ENCODE peak calls at places on chromosomes 6 and 20, in four cellular contexts. L is hepatocyte, X is ovary, N is AG04450. Q is an unnamed sample.

GRCh38 chr6:143742955-143743255 is 65.1 kb downstream of the PHACTR2 start:
- DNase-seq in L (no peak), X (no peak), N (no peak), Q (no peak)

GRCh38 chr6:56490994-56491393 is 151.7 kb downstream of the DST start:
- DNase-seq in L (no peak), X (no peak), N (no peak), Q (no peak)

GRCh38 chr20:8154636-8155035 is 22.6 kb downstream of the PLCB1 start:
- DNase-seq in L (no peak), X (no peak), N (no peak), Q (no peak)

GRCh38 chr6:1477432-1478090 is 88.2 kb downstream of the FOXF2 start:
- DNase-seq in L (peak; percentile 29), X (no peak), N (no peak), Q (no peak)

GRCh38 chr20:49203746-49204145 is 15.5 kb upstream of the DDX27 start:
- DNase-seq in L (no peak), X (no peak), N (no peak), Q (no peak)

GRCh38 chr6:129183681-129184216 is 300.8 kb downstream of the LAMA2 start:
- DNase-seq in L (peak; percentile 10), X (no peak), N (no peak), Q (no peak)

GRCh38 chr6:26331809-26332226 is 33.2 kb upstream of the BTN3A2 start:
- DNase-seq in L (no peak), X (no peak), N (no peak), Q (no peak)

GRCh38 chr6:157222201-157222981 is 100.9 kb downstream of the TMEM242 start:
- DNase-seq in L (no peak), X (no peak), N (no peak), Q (peak; percentile 19)

GRCh38 chr6:169805242-169805838 is 53.9 kb downstream of the ERMARD start:
- DNase-seq in L (no peak), X (no peak), N (no peak), Q (no peak)

GRCh38 chr6:145530454-145530853 is 204.9 kb downstream of the EPM2A start:
- DNase-seq in L (no peak), X (no peak), N (no peak), Q (no peak)

GRCh38 chr6:150038202-150038830 is 13.0 kb upstream of the RAET1L start:
- DNase-seq in L (no peak), X (no peak), N (no peak), Q (no peak)

GRCh38 chr20:40489886-40490285 is 199.2 kb downstream of the MAFB start:
- DNase-seq in L (no peak), X (no peak), N (no peak), Q (no peak)

GRCh38 chr20:19633985-19634384 is 124.1 kb upstream of the RIN2 start:
- DNase-seq in L (peak; percentile 10), X (no peak), N (no peak), Q (no peak)

GRCh38 chr6:5036309-5036708 is 32.5 kb upstream of the RPP40 start:
- DNase-seq in L (peak; percentile 87), X (no peak), N (no peak), Q (no peak)

GRCh38 chr6:158457616-158458278 is 102.1 kb upstream of the TMEM181 start:
- DNase-seq in L (no peak), X (no peak), N (no peak), Q (no peak)

GRCh38 chr6:27896398-27896796 is 15.8 kb downstream of the OR2B2 start:
- DNase-seq in L (no peak), X (no peak), N (no peak), Q (no peak)

GRCh38 chr20:49276201-49276894 is 1.5 kb downstream of the ZNFX1 start:
- DNase-seq in L (peak; percentile 25), X (no peak), N (no peak), Q (no peak)

GRCh38 chr6:131062245-131063027 is 609 bp downstream of the EPB41L2 start:
- DNase-seq in L (peak; percentile 53), X (peak; percentile 67), N (no peak), Q (peak; percentile 50)

GRCh38 chr6:44446626-44447297 is 59.3 kb downstream of the CDC5L start:
- DNase-seq in L (no peak), X (no peak), N (peak; percentile 34), Q (no peak)

GRCh38 chr6:151535476-151536279 is 41.9 kb downstream of the CCDC170 start:
- DNase-seq in L (no peak), X (no peak), N (no peak), Q (no peak)

GRCh38 chr6:14239097-14239496 is 121.5 kb downstream of the CD83 start:
- DNase-seq in L (no peak), X (no peak), N (no peak), Q (no peak)

GRCh38 chr20:19832875-19833274 is 74.8 kb downstream of the RIN2 start:
- DNase-seq in L (no peak), X (no peak), N (no peak), Q (no peak)

GRCh38 chr6:132084811-132085509 is 133.8 kb upstream of the CCN2 start:
- DNase-seq in L (peak; percentile 10), X (no peak), N (peak; percentile 95), Q (no peak)

GRCh38 chr6:38720295-38720694 is 5.2 kb downstream of the DNAH8 start:
- DNase-seq in L (no peak), X (no peak), N (no peak), Q (no peak)

GRCh38 chr20:11853359-11853758 is 64.3 kb upstream of the BTBD3 start:
- DNase-seq in L (no peak), X (no peak), N (no peak), Q (no peak)

GRCh38 chr6:63904844-63905243 is 269.2 kb downstream of the PHF3 start:
- DNase-seq in L (peak; percentile 62), X (no peak), N (no peak), Q (no peak)

GRCh38 chr6:53866231-53866630 is 71.4 kb downstream of the LRRC1 start:
- DNase-seq in L (no peak), X (no peak), N (no peak), Q (no peak)

GRCh38 chr6:56613247-56613851 is 29.3 kb downstream of the DST start:
- DNase-seq in L (no peak), X (no peak), N (no peak), Q (no peak)

GRCh38 chr6:56716229-56716628 is 73.5 kb upstream of the DST start:
- DNase-seq in L (no peak), X (no peak), N (no peak), Q (no peak)

GRCh38 chr6:20826378-20826777 is 292.1 kb downstream of the CDKAL1 start:
- DNase-seq in L (no peak), X (no peak), N (no peak), Q (no peak)

GRCh38 chr20:63309261-63310071 is 16.5 kb downstream of the COL20A1 start:
- DNase-seq in L (peak; percentile 74), X (peak; percentile 61), N (no peak), Q (no peak)

GRCh38 chr20:41587956-41588355 is 30.2 kb downstream of the CHD6 start:
- DNase-seq in L (no peak), X (no peak), N (peak; percentile 13), Q (no peak)

GRCh38 chr20:37823276-37823980 is 79.5 kb upstream of the VSTM2L start:
- DNase-seq in L (peak; percentile 58), X (no peak), N (no peak), Q (no peak)

GRCh38 chr6:30348957-30349356 is 4.0 kb downstream of the RPP21 start:
- DNase-seq in L (no peak), X (no peak), N (no peak), Q (no peak)

GRCh38 chr20:41308290-41308691 is 9.2 kb downstream of the ZHX3 start:
- DNase-seq in L (peak; percentile 29), X (no peak), N (peak; percentile 59), Q (no peak)

GRCh38 chr20:22582960-22583772 is 1.2 kb downstream of the FOXA2 start:
- DNase-seq in L (peak; percentile 62), X (no peak), N (no peak), Q (no peak)

GRCh38 chr6:130148181-130148580 is 74.6 kb downstream of the SAMD3 start:
- DNase-seq in L (no peak), X (no peak), N (no peak), Q (no peak)

GRCh38 chr6:24520929-24521546 is 26.3 kb downstream of the ALDH5A1 start:
- DNase-seq in L (peak; percentile 69), X (no peak), N (no peak), Q (no peak)

GRCh38 chr20:20694591-20694990 is 17.9 kb downstream of the RALGAPA2 start:
- DNase-seq in L (no peak), X (no peak), N (no peak), Q (no peak)

GRCh38 chr6:35292494-35292893 is 5.1 kb upstream of the DEF6 start:
- DNase-seq in L (no peak), X (no peak), N (no peak), Q (no peak)

DNA sequence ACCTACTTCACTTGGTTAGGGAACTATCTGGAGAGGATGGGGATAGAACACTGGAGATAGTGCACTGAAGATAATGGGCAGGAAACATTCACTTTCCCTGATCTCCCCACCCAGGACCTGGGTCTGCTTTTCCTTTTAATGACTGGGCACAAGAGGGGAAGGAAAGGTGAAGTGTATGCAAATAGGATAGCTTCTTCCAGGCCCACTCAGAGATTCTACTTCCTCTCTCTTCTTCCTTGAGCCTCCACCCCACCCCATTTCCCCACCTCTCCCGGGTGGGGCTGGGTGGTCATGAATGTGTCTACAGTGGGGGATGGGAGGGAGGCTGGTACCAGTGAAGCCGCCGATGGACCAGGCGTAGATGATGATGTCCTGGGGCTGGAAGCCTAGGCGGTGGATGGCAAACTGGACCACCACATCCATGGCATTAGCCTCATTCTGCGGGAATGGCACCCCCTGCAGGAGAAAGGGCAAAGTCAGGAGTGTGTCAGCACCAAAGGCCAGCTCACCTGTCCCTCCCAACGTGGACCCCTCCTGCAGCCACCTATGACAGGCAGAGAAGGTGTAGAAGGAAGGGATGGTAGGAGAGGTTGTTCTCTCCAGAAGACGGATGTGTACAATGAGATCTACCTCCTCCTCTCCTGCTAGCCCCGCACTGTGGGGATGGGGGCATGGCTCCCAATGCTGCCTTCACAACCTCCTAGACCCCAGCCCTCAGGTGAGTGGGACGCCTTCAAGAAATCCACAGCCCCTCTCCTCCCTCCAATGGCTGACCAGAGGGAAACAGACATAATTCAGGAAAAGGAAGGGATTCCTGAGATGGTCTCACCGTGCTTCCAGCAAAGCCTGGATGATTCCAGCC is 8.6 kb upstream of the LY6G5C start:
- DNase-seq in L (no peak), X (no peak), N (no peak), Q (no peak)
- TF ChIP-seq CTCF in L (no peak), X (no peak), N (peak; percentile 46), Q (no peak)

GRCh38 chr20:36784116-36784515 is 10.6 kb upstream of the DSN1 start:
- DNase-seq in L (no peak), X (no peak), N (no peak), Q (no peak)

GRCh38 chr20:36784900-36785299 is 11.3 kb upstream of the DSN1 start:
- DNase-seq in L (no peak), X (no peak), N (no peak), Q (peak; percentile 72)

GRCh38 chr20:36786663-36787062 is 13.1 kb upstream of the DSN1 start:
- DNase-seq in L (no peak), X (no peak), N (no peak), Q (no peak)

GRCh38 chr20:36786246-36786645 is 12.7 kb upstream of the DSN1 start:
- DNase-seq in L (no peak), X (no peak), N (no peak), Q (no peak)

GRCh38 chr20:36785308-36785707 is 11.7 kb upstream of the DSN1 start:
- DNase-seq in L (no peak), X (no peak), N (no peak), Q (no peak)
- H3K27ac ChIP-seq in L (no peak overlapping the region), X (no peak overlapping the region), N (peak overlapping the region; percentile 21), Q (no peak overlapping the region)

GRCh38 chr6:45479834-45480696 is 102.3 kb upstream of the SUPT3H start:
- DNase-seq in L (peak; percentile 8), X (no peak), N (peak; percentile 71), Q (no peak)
- H3K4me3 ChIP-seq in L (no peak overlapping the region), X (no peak overlapping the region), N (no peak overlapping the region), Q (no peak overlapping the region)

GRCh38 chr6:77124604-77125003 is 338.7 kb downstream of the HTR1B start:
- DNase-seq in L (peak; percentile 6), X (no peak), N (no peak), Q (no peak)
- TF ChIP-seq CTCF in L (no peak), X (no peak), N (peak; percentile 16), Q (no peak)